ENCODE peak calls at places on chromosomes 4 and X, in six cellular contexts. One of them, this sample, is unnamed.

GRCh38 chrX:31209005-31209612 is 137.3 kb upstream of the FTHL17 start:
- DNase-seq in A549: no peak
- DNase-seq in transverse colon: no peak
- DNase-seq in IMR-90: peak; percentile 38
- DNase-seq in suprapubic skin: no peak
- DNase-seq in sigmoid colon: no peak
- DNase-seq in this sample: no peak

GRCh38 chr4:8038702-8039251 is 99.1 kb upstream of the AFAP1 start:
- DNase-seq in A549: no peak
- DNase-seq in transverse colon: no peak
- DNase-seq in IMR-90: no peak
- DNase-seq in suprapubic skin: no peak
- DNase-seq in sigmoid colon: no peak
- DNase-seq in this sample: no peak

GRCh38 chrX:38839269-38839668 is 38.0 kb downstream of the MID1IP1 start:
- DNase-seq in A549: no peak
- DNase-seq in transverse colon: no peak
- DNase-seq in IMR-90: no peak
- DNase-seq in suprapubic skin: no peak
- DNase-seq in sigmoid colon: no peak
- DNase-seq in this sample: no peak

GRCh38 chrX:150254909-150255308 is 108.2 kb upstream of the MAMLD1 start:
- DNase-seq in A549: no peak
- DNase-seq in transverse colon: no peak
- DNase-seq in IMR-90: no peak
- DNase-seq in suprapubic skin: no peak
- DNase-seq in sigmoid colon: no peak
- DNase-seq in this sample: no peak

GRCh38 chrX:134551365-134552095 is 91.6 kb downstream of the HPRT1 start:
- DNase-seq in A549: no peak
- DNase-seq in transverse colon: no peak
- DNase-seq in IMR-90: peak; percentile 65
- DNase-seq in suprapubic skin: no peak
- DNase-seq in sigmoid colon: no peak
- DNase-seq in this sample: no peak

GRCh38 chr4:74471228-74471627 is 26.3 kb downstream of the AREG start:
- DNase-seq in A549: no peak
- DNase-seq in transverse colon: no peak
- DNase-seq in IMR-90: no peak
- DNase-seq in suprapubic skin: no peak
- DNase-seq in sigmoid colon: no peak
- DNase-seq in this sample: no peak

GRCh38 chrX:149712831-149713230 is 971 bp downstream of the MAGEA11 start:
- DNase-seq in A549: no peak
- DNase-seq in transverse colon: no peak
- DNase-seq in IMR-90: no peak
- DNase-seq in suprapubic skin: no peak
- DNase-seq in sigmoid colon: no peak
- DNase-seq in this sample: no peak

GRCh38 chr4:176587920-176588319 is 204.8 kb downstream of the VEGFC start:
- DNase-seq in A549: no peak
- DNase-seq in transverse colon: no peak
- DNase-seq in IMR-90: peak; percentile 83
- DNase-seq in suprapubic skin: no peak
- DNase-seq in sigmoid colon: no peak
- DNase-seq in this sample: no peak

DNA sequence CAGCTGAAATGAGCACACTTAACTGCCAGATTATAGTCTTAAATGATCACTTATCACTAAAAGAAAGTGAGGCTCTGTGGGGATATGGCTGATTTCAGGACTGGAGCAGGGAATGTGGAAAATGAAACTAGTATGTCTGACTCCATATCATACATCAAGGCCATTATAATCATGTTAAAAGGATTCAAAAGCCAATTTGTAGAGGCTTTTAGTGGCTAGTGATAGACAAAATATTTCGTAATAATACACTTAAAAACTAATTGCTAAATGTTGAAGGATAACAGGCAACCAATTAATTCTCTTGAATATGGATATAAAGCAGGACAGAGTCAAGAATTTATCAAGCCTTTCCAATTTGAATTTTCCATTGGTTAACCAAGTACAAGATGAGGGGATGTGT is 358.1 kb upstream of the NDST3 start:
- DNase-seq in A549: no peak
- DNase-seq in transverse colon: no peak
- DNase-seq in IMR-90: no peak
- DNase-seq in suprapubic skin: no peak
- DNase-seq in sigmoid colon: no peak
- DNase-seq in this sample: no peak
- TF ChIP-seq POLR2A in A549: no peak
- TF ChIP-seq POLR2A in transverse colon: no peak
- TF ChIP-seq POLR2A in IMR-90: no peak
- TF ChIP-seq POLR2A in suprapubic skin: no peak
- TF ChIP-seq POLR2A in sigmoid colon: no peak
- TF ChIP-seq POLR2A in this sample: no peak

GRCh38 chr4:94207469-94208224 is at the start of gene SMARCAD1:
- DNase-seq in A549: peak; percentile 94
- DNase-seq in transverse colon: peak; percentile 92
- DNase-seq in IMR-90: peak; percentile 97
- DNase-seq in suprapubic skin: peak; percentile 92
- DNase-seq in sigmoid colon: peak; percentile 94
- DNase-seq in this sample: peak; percentile 96
- TF ChIP-seq POLR2A in A549: peak; percentile 25
- TF ChIP-seq POLR2A in transverse colon: peak; percentile 55
- TF ChIP-seq POLR2A in IMR-90: peak; percentile 92
- TF ChIP-seq POLR2A in suprapubic skin: no peak
- TF ChIP-seq POLR2A in sigmoid colon: peak; percentile 8
- TF ChIP-seq POLR2A in this sample: peak; percentile 88

DNA sequence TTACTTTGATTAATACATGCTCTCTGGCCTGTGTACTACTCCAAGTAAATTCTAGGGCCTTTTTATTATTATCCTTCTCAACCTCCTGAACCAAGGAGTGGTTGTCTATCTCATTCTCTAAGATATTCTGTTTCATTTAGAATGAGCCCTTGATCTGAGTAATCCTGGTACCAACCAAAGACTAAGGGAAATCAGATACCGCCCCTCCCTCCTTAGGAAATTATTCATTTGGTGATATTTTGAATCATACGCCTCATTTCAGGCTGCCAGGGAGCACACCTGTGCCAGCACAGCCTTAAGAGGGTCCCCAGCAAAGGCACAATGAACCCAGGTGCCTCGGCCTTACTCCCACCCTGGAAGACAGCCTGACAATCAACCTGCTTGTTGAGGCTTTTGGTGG is 73.2 kb upstream of the STARD8 start:
- DNase-seq in A549: no peak
- DNase-seq in transverse colon: no peak
- DNase-seq in IMR-90: no peak
- DNase-seq in suprapubic skin: no peak
- DNase-seq in sigmoid colon: no peak
- DNase-seq in this sample: no peak
- TF ChIP-seq POLR2A in A549: no peak
- TF ChIP-seq POLR2A in transverse colon: no peak
- TF ChIP-seq POLR2A in IMR-90: no peak
- TF ChIP-seq POLR2A in suprapubic skin: no peak
- TF ChIP-seq POLR2A in sigmoid colon: no peak
- TF ChIP-seq POLR2A in this sample: no peak

GRCh38 chrX:129678176-129678880 is 23.6 kb upstream of the APLN start:
- DNase-seq in A549: peak; percentile 69
- DNase-seq in transverse colon: peak; percentile 61
- DNase-seq in IMR-90: no peak
- DNase-seq in suprapubic skin: no peak
- DNase-seq in sigmoid colon: peak; percentile 71
- DNase-seq in this sample: peak; percentile 0
- TF ChIP-seq POLR2A in A549: peak; percentile 42
- TF ChIP-seq POLR2A in transverse colon: peak; percentile 26
- TF ChIP-seq POLR2A in IMR-90: no peak
- TF ChIP-seq POLR2A in suprapubic skin: no peak
- TF ChIP-seq POLR2A in sigmoid colon: no peak
- TF ChIP-seq POLR2A in this sample: no peak

DNA sequence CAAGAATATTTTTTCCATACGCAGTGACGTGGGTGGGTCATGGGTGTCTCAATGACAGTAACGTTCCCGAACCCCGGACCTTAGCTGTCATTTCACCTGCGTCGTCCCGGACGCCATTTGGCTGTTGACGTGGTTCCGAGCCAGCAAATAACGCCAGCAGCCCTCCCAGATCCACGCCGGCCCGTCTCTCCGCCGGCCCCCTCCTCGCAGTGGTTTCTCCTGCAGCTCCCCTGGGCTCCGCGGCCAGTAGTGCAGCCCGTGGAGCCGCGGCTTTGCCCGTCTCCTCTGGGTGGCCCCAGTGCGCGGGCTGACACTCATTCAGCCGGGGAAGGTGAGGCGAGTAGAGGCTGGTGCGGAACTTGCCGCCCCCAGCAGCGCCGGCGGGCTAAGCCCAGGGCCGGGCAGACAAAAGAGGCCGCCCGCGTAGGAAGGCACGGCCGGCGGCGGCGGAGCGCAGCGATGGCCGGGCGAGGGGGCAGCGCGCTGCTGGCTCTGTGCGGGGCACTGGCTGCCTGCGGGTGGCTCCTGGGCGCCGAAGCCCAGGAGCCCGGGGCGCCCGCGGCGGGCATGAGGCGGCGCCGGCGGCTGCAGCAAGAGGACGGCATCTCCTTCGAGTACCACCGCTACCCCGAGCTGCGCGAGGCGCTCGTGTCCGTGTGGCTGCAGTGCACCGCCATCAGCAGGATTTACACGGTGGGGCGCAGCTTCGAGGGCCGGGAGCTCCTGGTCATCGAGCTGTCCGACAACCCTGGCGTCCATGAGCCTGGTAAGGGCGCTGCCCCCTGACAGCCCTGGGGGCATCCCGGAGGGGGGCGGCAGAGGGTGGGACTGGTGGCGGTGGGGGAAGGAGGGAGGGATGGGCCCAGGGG is at the start of gene CPE:
- DNase-seq in A549: peak; percentile 61
- DNase-seq in transverse colon: peak; percentile 77
- DNase-seq in IMR-90: peak; percentile 44
- DNase-seq in suprapubic skin: peak; percentile 84
- DNase-seq in sigmoid colon: peak; percentile 82
- DNase-seq in this sample: peak; percentile 45
- TF ChIP-seq POLR2A in A549: peak; percentile 22
- TF ChIP-seq POLR2A in transverse colon: peak; percentile 57
- TF ChIP-seq POLR2A in IMR-90: no peak
- TF ChIP-seq POLR2A in suprapubic skin: no peak
- TF ChIP-seq POLR2A in sigmoid colon: peak; percentile 27
- TF ChIP-seq POLR2A in this sample: no peak

GRCh38 chr4:78291277-78291676 is 234.2 kb downstream of the FRAS1 start:
- DNase-seq in A549: no peak
- DNase-seq in transverse colon: no peak
- DNase-seq in IMR-90: no peak
- DNase-seq in suprapubic skin: no peak
- DNase-seq in sigmoid colon: no peak
- DNase-seq in this sample: no peak

GRCh38 chr4:78288327-78288726 is 231.2 kb downstream of the FRAS1 start:
- DNase-seq in A549: no peak
- DNase-seq in transverse colon: no peak
- DNase-seq in IMR-90: no peak
- DNase-seq in suprapubic skin: no peak
- DNase-seq in sigmoid colon: no peak
- DNase-seq in this sample: no peak

DNA sequence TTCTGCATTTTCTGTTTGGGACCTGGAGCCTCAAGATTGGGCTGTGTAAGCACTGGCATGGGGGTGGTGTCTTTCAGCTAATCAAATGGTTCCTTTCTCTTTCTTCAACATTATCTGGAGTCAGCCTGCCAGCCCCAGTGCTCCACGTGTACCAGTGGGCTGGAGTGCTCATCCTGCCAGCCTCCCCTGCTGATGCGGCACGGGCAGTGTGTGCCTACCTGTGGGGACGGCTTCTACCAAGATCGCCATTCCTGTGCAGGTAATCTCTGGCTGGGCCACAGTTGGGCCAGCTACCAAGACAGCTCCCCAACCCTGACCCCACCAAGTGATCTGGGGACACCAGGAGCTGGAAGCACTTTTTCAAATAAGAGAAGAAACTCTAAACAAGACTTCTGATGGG is 229.2 kb downstream of the FRAS1 start:
- DNase-seq in A549: no peak
- DNase-seq in transverse colon: no peak
- DNase-seq in IMR-90: no peak
- DNase-seq in suprapubic skin: no peak
- DNase-seq in sigmoid colon: no peak
- DNase-seq in this sample: no peak
- TF ChIP-seq POLR2A in A549: no peak
- TF ChIP-seq POLR2A in transverse colon: no peak
- TF ChIP-seq POLR2A in IMR-90: no peak
- TF ChIP-seq POLR2A in suprapubic skin: no peak
- TF ChIP-seq POLR2A in sigmoid colon: no peak
- TF ChIP-seq POLR2A in this sample: no peak